ENCODE peak calls at places on chromosomes 1 and 21, in eight cellular contexts. One of them, this sample, is unnamed.

GRCh38 chr1:4000811-4001251 is 100.8 kb upstream of the C1orf174 start:
- DNase-seq in stimulated activated CD4-positive, alpha-beta T cell treated with anti-CD3 and anti-CD28 coated beads, Interleukin-15, amount 100 ng/mL, for 1 hour: no peak
- DNase-seq in psoas muscle: no peak
- DNase-seq in RPMI8226: no peak
- DNase-seq in CD8-positive, alpha-beta T cell: no peak
- DNase-seq in activated naive CD4-positive, alpha-beta T cell treated with Interleukin-2 at 50 U/mL for 16 hours: no peak
- DNase-seq in AG09319: no peak
- DNase-seq in cerebellar cortex: no peak
- DNase-seq in this sample: no peak

GRCh38 chr1:170671629-170671963 is 7.7 kb downstream of the PRRX1 start:
- DNase-seq in cerebellar cortex: no peak
- DNase-seq in stimulated activated CD4-positive, alpha-beta T cell treated with anti-CD3 and anti-CD28 coated beads, Interleukin-15, amount 100 ng/mL, for 1 hour: no peak
- DNase-seq in CD8-positive, alpha-beta T cell: no peak
- DNase-seq in AG09319: no peak
- DNase-seq in psoas muscle: no peak
- DNase-seq in RPMI8226: no peak
- DNase-seq in activated naive CD4-positive, alpha-beta T cell treated with Interleukin-2 at 50 U/mL for 16 hours: no peak
- DNase-seq in this sample: no peak

GRCh38 chr21:19340303-19340702 is 936.7 kb upstream of the TMPRSS15 start:
- DNase-seq in psoas muscle: no peak
- DNase-seq in cerebellar cortex: peak
- DNase-seq in CD8-positive, alpha-beta T cell: no peak
- DNase-seq in AG09319: no peak
- DNase-seq in stimulated activated CD4-positive, alpha-beta T cell treated with anti-CD3 and anti-CD28 coated beads, Interleukin-15, amount 100 ng/mL, for 1 hour: no peak
- DNase-seq in RPMI8226: no peak
- DNase-seq in activated naive CD4-positive, alpha-beta T cell treated with Interleukin-2 at 50 U/mL for 16 hours: no peak
- DNase-seq in this sample: no peak

GRCh38 chr1:28766532-28767183 is 29.9 kb downstream of the YTHDF2 start:
- DNase-seq in AG09319: no peak
- DNase-seq in RPMI8226: no peak
- DNase-seq in cerebellar cortex: no peak
- DNase-seq in CD8-positive, alpha-beta T cell: no peak
- DNase-seq in activated naive CD4-positive, alpha-beta T cell treated with Interleukin-2 at 50 U/mL for 16 hours: no peak
- DNase-seq in psoas muscle: no peak
- DNase-seq in stimulated activated CD4-positive, alpha-beta T cell treated with anti-CD3 and anti-CD28 coated beads, Interleukin-15, amount 100 ng/mL, for 1 hour: no peak
- DNase-seq in this sample: no peak

GRCh38 chr1:37795340-37796110 is 1.9 kb downstream of the MANEAL start:
- DNase-seq in RPMI8226: peak
- DNase-seq in stimulated activated CD4-positive, alpha-beta T cell treated with anti-CD3 and anti-CD28 coated beads, Interleukin-15, amount 100 ng/mL, for 1 hour: peak
- DNase-seq in AG09319: no peak
- DNase-seq in activated naive CD4-positive, alpha-beta T cell treated with Interleukin-2 at 50 U/mL for 16 hours: peak
- DNase-seq in CD8-positive, alpha-beta T cell: peak
- DNase-seq in cerebellar cortex: no peak
- DNase-seq in psoas muscle: peak
- DNase-seq in this sample: no peak

GRCh38 chr1:201214886-201215285 is 24.3 kb downstream of the IGFN1 start:
- DNase-seq in activated naive CD4-positive, alpha-beta T cell treated with Interleukin-2 at 50 U/mL for 16 hours: no peak
- DNase-seq in stimulated activated CD4-positive, alpha-beta T cell treated with anti-CD3 and anti-CD28 coated beads, Interleukin-15, amount 100 ng/mL, for 1 hour: no peak
- DNase-seq in CD8-positive, alpha-beta T cell: no peak
- DNase-seq in psoas muscle: no peak
- DNase-seq in cerebellar cortex: no peak
- DNase-seq in AG09319: no peak
- DNase-seq in RPMI8226: no peak
- DNase-seq in this sample: no peak

GRCh38 chr1:10001016-10001665 is 4.1 kb downstream of the RBP7 start:
- DNase-seq in cerebellar cortex: no peak
- DNase-seq in stimulated activated CD4-positive, alpha-beta T cell treated with anti-CD3 and anti-CD28 coated beads, Interleukin-15, amount 100 ng/mL, for 1 hour: no peak
- DNase-seq in AG09319: no peak
- DNase-seq in psoas muscle: no peak
- DNase-seq in CD8-positive, alpha-beta T cell: no peak
- DNase-seq in activated naive CD4-positive, alpha-beta T cell treated with Interleukin-2 at 50 U/mL for 16 hours: no peak
- DNase-seq in RPMI8226: no peak
- DNase-seq in this sample: no peak

GRCh38 chr1:115428262-115428661 is 90.2 kb upstream of the NGF start:
- DNase-seq in AG09319: no peak
- DNase-seq in RPMI8226: no peak
- DNase-seq in activated naive CD4-positive, alpha-beta T cell treated with Interleukin-2 at 50 U/mL for 16 hours: no peak
- DNase-seq in psoas muscle: no peak
- DNase-seq in cerebellar cortex: no peak
- DNase-seq in stimulated activated CD4-positive, alpha-beta T cell treated with anti-CD3 and anti-CD28 coated beads, Interleukin-15, amount 100 ng/mL, for 1 hour: no peak
- DNase-seq in CD8-positive, alpha-beta T cell: no peak
- DNase-seq in this sample: no peak

GRCh38 chr1:11790880-11791715 is 14.7 kb downstream of the MTHFR start:
- DNase-seq in psoas muscle: peak
- DNase-seq in AG09319: peak
- DNase-seq in cerebellar cortex: peak
- DNase-seq in activated naive CD4-positive, alpha-beta T cell treated with Interleukin-2 at 50 U/mL for 16 hours: no peak
- DNase-seq in CD8-positive, alpha-beta T cell: no peak
- DNase-seq in RPMI8226: peak
- DNase-seq in stimulated activated CD4-positive, alpha-beta T cell treated with anti-CD3 and anti-CD28 coated beads, Interleukin-15, amount 100 ng/mL, for 1 hour: no peak
- DNase-seq in this sample: peak

GRCh38 chr1:54253480-54253879 is 53.5 kb downstream of the MRPL37 start:
- DNase-seq in psoas muscle: peak
- DNase-seq in AG09319: no peak
- DNase-seq in stimulated activated CD4-positive, alpha-beta T cell treated with anti-CD3 and anti-CD28 coated beads, Interleukin-15, amount 100 ng/mL, for 1 hour: no peak
- DNase-seq in activated naive CD4-positive, alpha-beta T cell treated with Interleukin-2 at 50 U/mL for 16 hours: no peak
- DNase-seq in cerebellar cortex: no peak
- DNase-seq in CD8-positive, alpha-beta T cell: no peak
- DNase-seq in RPMI8226: no peak
- DNase-seq in this sample: no peak

GRCh38 chr1:112196731-112197130 is 199.3 kb upstream of the CTTNBP2NL start:
- DNase-seq in psoas muscle: no peak
- DNase-seq in AG09319: no peak
- DNase-seq in RPMI8226: no peak
- DNase-seq in cerebellar cortex: no peak
- DNase-seq in stimulated activated CD4-positive, alpha-beta T cell treated with anti-CD3 and anti-CD28 coated beads, Interleukin-15, amount 100 ng/mL, for 1 hour: no peak
- DNase-seq in CD8-positive, alpha-beta T cell: no peak
- DNase-seq in activated naive CD4-positive, alpha-beta T cell treated with Interleukin-2 at 50 U/mL for 16 hours: no peak
- DNase-seq in this sample: no peak

GRCh38 chr1:217919683-217920502 is 288.7 kb downstream of the SPATA17 start:
- DNase-seq in RPMI8226: no peak
- DNase-seq in AG09319: no peak
- DNase-seq in CD8-positive, alpha-beta T cell: no peak
- DNase-seq in stimulated activated CD4-positive, alpha-beta T cell treated with anti-CD3 and anti-CD28 coated beads, Interleukin-15, amount 100 ng/mL, for 1 hour: no peak
- DNase-seq in psoas muscle: no peak
- DNase-seq in activated naive CD4-positive, alpha-beta T cell treated with Interleukin-2 at 50 U/mL for 16 hours: no peak
- DNase-seq in cerebellar cortex: no peak
- DNase-seq in this sample: no peak

GRCh38 chr1:167059045-167059728 is 31.0 kb downstream of the GPA33 start:
- DNase-seq in stimulated activated CD4-positive, alpha-beta T cell treated with anti-CD3 and anti-CD28 coated beads, Interleukin-15, amount 100 ng/mL, for 1 hour: peak
- DNase-seq in activated naive CD4-positive, alpha-beta T cell treated with Interleukin-2 at 50 U/mL for 16 hours: peak
- DNase-seq in AG09319: peak
- DNase-seq in RPMI8226: peak
- DNase-seq in psoas muscle: peak
- DNase-seq in cerebellar cortex: peak
- DNase-seq in CD8-positive, alpha-beta T cell: peak
- DNase-seq in this sample: no peak

GRCh38 chr1:245168921-245169320 is 14.1 kb downstream of the KIF26B start:
- DNase-seq in cerebellar cortex: no peak
- DNase-seq in activated naive CD4-positive, alpha-beta T cell treated with Interleukin-2 at 50 U/mL for 16 hours: no peak
- DNase-seq in AG09319: no peak
- DNase-seq in RPMI8226: no peak
- DNase-seq in psoas muscle: no peak
- DNase-seq in stimulated activated CD4-positive, alpha-beta T cell treated with anti-CD3 and anti-CD28 coated beads, Interleukin-15, amount 100 ng/mL, for 1 hour: no peak
- DNase-seq in CD8-positive, alpha-beta T cell: no peak
- DNase-seq in this sample: no peak

GRCh38 chr1:168717906-168718891 is 10.8 kb downstream of the DPT start:
- DNase-seq in AG09319: no peak
- DNase-seq in activated naive CD4-positive, alpha-beta T cell treated with Interleukin-2 at 50 U/mL for 16 hours: no peak
- DNase-seq in stimulated activated CD4-positive, alpha-beta T cell treated with anti-CD3 and anti-CD28 coated beads, Interleukin-15, amount 100 ng/mL, for 1 hour: no peak
- DNase-seq in CD8-positive, alpha-beta T cell: no peak
- DNase-seq in psoas muscle: no peak
- DNase-seq in RPMI8226: no peak
- DNase-seq in cerebellar cortex: no peak
- DNase-seq in this sample: no peak

GRCh38 chr1:121418369-121419049 is 233.7 kb downstream of the SRGAP2C start:
- DNase-seq in AG09319: no peak
- DNase-seq in activated naive CD4-positive, alpha-beta T cell treated with Interleukin-2 at 50 U/mL for 16 hours: no peak
- DNase-seq in RPMI8226: no peak
- DNase-seq in cerebellar cortex: peak
- DNase-seq in CD8-positive, alpha-beta T cell: no peak
- DNase-seq in psoas muscle: no peak
- DNase-seq in stimulated activated CD4-positive, alpha-beta T cell treated with anti-CD3 and anti-CD28 coated beads, Interleukin-15, amount 100 ng/mL, for 1 hour: no peak
- DNase-seq in this sample: no peak

GRCh38 chr1:21568809-21569385 is 59.7 kb downstream of the ALPL start:
- DNase-seq in AG09319: no peak
- DNase-seq in CD8-positive, alpha-beta T cell: no peak
- DNase-seq in activated naive CD4-positive, alpha-beta T cell treated with Interleukin-2 at 50 U/mL for 16 hours: no peak
- DNase-seq in psoas muscle: no peak
- DNase-seq in RPMI8226: no peak
- DNase-seq in cerebellar cortex: no peak
- DNase-seq in stimulated activated CD4-positive, alpha-beta T cell treated with anti-CD3 and anti-CD28 coated beads, Interleukin-15, amount 100 ng/mL, for 1 hour: no peak
- DNase-seq in this sample: no peak

GRCh38 chr1:66436378-66437135 is 97.4 kb upstream of the SGIP1 start:
- DNase-seq in AG09319: peak
- DNase-seq in RPMI8226: peak
- DNase-seq in activated naive CD4-positive, alpha-beta T cell treated with Interleukin-2 at 50 U/mL for 16 hours: peak
- DNase-seq in cerebellar cortex: no peak
- DNase-seq in CD8-positive, alpha-beta T cell: peak
- DNase-seq in psoas muscle: no peak
- DNase-seq in stimulated activated CD4-positive, alpha-beta T cell treated with anti-CD3 and anti-CD28 coated beads, Interleukin-15, amount 100 ng/mL, for 1 hour: peak
- DNase-seq in this sample: no peak

GRCh38 chr1:222404710-222405109 is 143.2 kb downstream of the HHIPL2 start:
- DNase-seq in activated naive CD4-positive, alpha-beta T cell treated with Interleukin-2 at 50 U/mL for 16 hours: no peak
- DNase-seq in cerebellar cortex: no peak
- DNase-seq in stimulated activated CD4-positive, alpha-beta T cell treated with anti-CD3 and anti-CD28 coated beads, Interleukin-15, amount 100 ng/mL, for 1 hour: no peak
- DNase-seq in RPMI8226: no peak
- DNase-seq in AG09319: no peak
- DNase-seq in CD8-positive, alpha-beta T cell: no peak
- DNase-seq in psoas muscle: no peak
- DNase-seq in this sample: no peak

GRCh38 chr1:213123532-213123931 is 72.5 kb downstream of the RPS6KC1 start:
- DNase-seq in stimulated activated CD4-positive, alpha-beta T cell treated with anti-CD3 and anti-CD28 coated beads, Interleukin-15, amount 100 ng/mL, for 1 hour: no peak
- DNase-seq in activated naive CD4-positive, alpha-beta T cell treated with Interleukin-2 at 50 U/mL for 16 hours: no peak
- DNase-seq in AG09319: no peak
- DNase-seq in RPMI8226: no peak
- DNase-seq in psoas muscle: no peak
- DNase-seq in CD8-positive, alpha-beta T cell: no peak
- DNase-seq in cerebellar cortex: no peak
- DNase-seq in this sample: no peak

GRCh38 chr1:118298397-118298796 is 113.4 kb upstream of the SPAG17 start:
- DNase-seq in RPMI8226: no peak
- DNase-seq in activated naive CD4-positive, alpha-beta T cell treated with Interleukin-2 at 50 U/mL for 16 hours: no peak
- DNase-seq in AG09319: no peak
- DNase-seq in cerebellar cortex: no peak
- DNase-seq in stimulated activated CD4-positive, alpha-beta T cell treated with anti-CD3 and anti-CD28 coated beads, Interleukin-15, amount 100 ng/mL, for 1 hour: no peak
- DNase-seq in psoas muscle: peak
- DNase-seq in CD8-positive, alpha-beta T cell: no peak
- DNase-seq in this sample: no peak

GRCh38 chr1:223421676-223422075 is 28.5 kb downstream of the CCDC185 start:
- DNase-seq in cerebellar cortex: no peak
- DNase-seq in activated naive CD4-positive, alpha-beta T cell treated with Interleukin-2 at 50 U/mL for 16 hours: no peak
- DNase-seq in psoas muscle: no peak
- DNase-seq in RPMI8226: no peak
- DNase-seq in CD8-positive, alpha-beta T cell: no peak
- DNase-seq in stimulated activated CD4-positive, alpha-beta T cell treated with anti-CD3 and anti-CD28 coated beads, Interleukin-15, amount 100 ng/mL, for 1 hour: no peak
- DNase-seq in AG09319: no peak
- DNase-seq in this sample: no peak

GRCh38 chr21:46424621-46425020 is 34.1 kb upstream of the DIP2A start:
- DNase-seq in cerebellar cortex: no peak
- DNase-seq in activated naive CD4-positive, alpha-beta T cell treated with Interleukin-2 at 50 U/mL for 16 hours: no peak
- DNase-seq in AG09319: no peak
- DNase-seq in CD8-positive, alpha-beta T cell: peak
- DNase-seq in psoas muscle: no peak
- DNase-seq in stimulated activated CD4-positive, alpha-beta T cell treated with anti-CD3 and anti-CD28 coated beads, Interleukin-15, amount 100 ng/mL, for 1 hour: no peak
- DNase-seq in RPMI8226: no peak
- DNase-seq in this sample: no peak

GRCh38 chr1:226671268-226671667 is 67.8 kb downstream of the ITPKB start:
- DNase-seq in activated naive CD4-positive, alpha-beta T cell treated with Interleukin-2 at 50 U/mL for 16 hours: no peak
- DNase-seq in psoas muscle: no peak
- DNase-seq in stimulated activated CD4-positive, alpha-beta T cell treated with anti-CD3 and anti-CD28 coated beads, Interleukin-15, amount 100 ng/mL, for 1 hour: no peak
- DNase-seq in AG09319: no peak
- DNase-seq in CD8-positive, alpha-beta T cell: no peak
- DNase-seq in RPMI8226: no peak
- DNase-seq in cerebellar cortex: no peak
- DNase-seq in this sample: no peak

GRCh38 chr1:50048791-50049190 is 25.0 kb upstream of the AGBL4 start:
- DNase-seq in RPMI8226: no peak
- DNase-seq in cerebellar cortex: no peak
- DNase-seq in CD8-positive, alpha-beta T cell: no peak
- DNase-seq in stimulated activated CD4-positive, alpha-beta T cell treated with anti-CD3 and anti-CD28 coated beads, Interleukin-15, amount 100 ng/mL, for 1 hour: no peak
- DNase-seq in psoas muscle: no peak
- DNase-seq in activated naive CD4-positive, alpha-beta T cell treated with Interleukin-2 at 50 U/mL for 16 hours: no peak
- DNase-seq in AG09319: no peak
- DNase-seq in this sample: no peak

GRCh38 chr1:108916788-108917187 is 40.0 kb downstream of the GPSM2 start:
- DNase-seq in stimulated activated CD4-positive, alpha-beta T cell treated with anti-CD3 and anti-CD28 coated beads, Interleukin-15, amount 100 ng/mL, for 1 hour: no peak
- DNase-seq in activated naive CD4-positive, alpha-beta T cell treated with Interleukin-2 at 50 U/mL for 16 hours: no peak
- DNase-seq in RPMI8226: no peak
- DNase-seq in cerebellar cortex: no peak
- DNase-seq in psoas muscle: no peak
- DNase-seq in AG09319: no peak
- DNase-seq in CD8-positive, alpha-beta T cell: no peak
- DNase-seq in this sample: no peak

GRCh38 chr1:234970371-234970730 is 158.3 kb downstream of the TOMM20 start:
- DNase-seq in cerebellar cortex: no peak
- DNase-seq in stimulated activated CD4-positive, alpha-beta T cell treated with anti-CD3 and anti-CD28 coated beads, Interleukin-15, amount 100 ng/mL, for 1 hour: no peak
- DNase-seq in psoas muscle: no peak
- DNase-seq in activated naive CD4-positive, alpha-beta T cell treated with Interleukin-2 at 50 U/mL for 16 hours: no peak
- DNase-seq in RPMI8226: no peak
- DNase-seq in CD8-positive, alpha-beta T cell: no peak
- DNase-seq in AG09319: no peak
- DNase-seq in this sample: no peak

GRCh38 chr21:46554431-46555224 is 50.3 kb downstream of the S100B start:
- DNase-seq in psoas muscle: no peak
- DNase-seq in activated naive CD4-positive, alpha-beta T cell treated with Interleukin-2 at 50 U/mL for 16 hours: no peak
- DNase-seq in AG09319: no peak
- DNase-seq in cerebellar cortex: no peak
- DNase-seq in stimulated activated CD4-positive, alpha-beta T cell treated with anti-CD3 and anti-CD28 coated beads, Interleukin-15, amount 100 ng/mL, for 1 hour: no peak
- DNase-seq in CD8-positive, alpha-beta T cell: no peak
- DNase-seq in RPMI8226: no peak
- DNase-seq in this sample: no peak

GRCh38 chr1:41447995-41448770 is 36.3 kb downstream of the EDN2 start:
- DNase-seq in activated naive CD4-positive, alpha-beta T cell treated with Interleukin-2 at 50 U/mL for 16 hours: no peak
- DNase-seq in CD8-positive, alpha-beta T cell: no peak
- DNase-seq in stimulated activated CD4-positive, alpha-beta T cell treated with anti-CD3 and anti-CD28 coated beads, Interleukin-15, amount 100 ng/mL, for 1 hour: no peak
- DNase-seq in AG09319: no peak
- DNase-seq in psoas muscle: no peak
- DNase-seq in RPMI8226: no peak
- DNase-seq in cerebellar cortex: no peak
- DNase-seq in this sample: no peak

GRCh38 chr21:44365251-44365966 is 12.0 kb downstream of the TRPM2 start:
- DNase-seq in AG09319: no peak
- DNase-seq in CD8-positive, alpha-beta T cell: no peak
- DNase-seq in cerebellar cortex: no peak
- DNase-seq in RPMI8226: no peak
- DNase-seq in activated naive CD4-positive, alpha-beta T cell treated with Interleukin-2 at 50 U/mL for 16 hours: no peak
- DNase-seq in stimulated activated CD4-positive, alpha-beta T cell treated with anti-CD3 and anti-CD28 coated beads, Interleukin-15, amount 100 ng/mL, for 1 hour: no peak
- DNase-seq in psoas muscle: no peak
- DNase-seq in this sample: no peak

GRCh38 chr1:109904105-109904817 is 6.4 kb upstream of the CSF1 start:
- DNase-seq in cerebellar cortex: peak
- DNase-seq in activated naive CD4-positive, alpha-beta T cell treated with Interleukin-2 at 50 U/mL for 16 hours: no peak
- DNase-seq in AG09319: no peak
- DNase-seq in stimulated activated CD4-positive, alpha-beta T cell treated with anti-CD3 and anti-CD28 coated beads, Interleukin-15, amount 100 ng/mL, for 1 hour: no peak
- DNase-seq in RPMI8226: no peak
- DNase-seq in psoas muscle: peak
- DNase-seq in CD8-positive, alpha-beta T cell: no peak
- DNase-seq in this sample: no peak

GRCh38 chr1:116954450-116954849 is 44.7 kb downstream of the PTGFRN start:
- DNase-seq in RPMI8226: no peak
- DNase-seq in psoas muscle: no peak
- DNase-seq in activated naive CD4-positive, alpha-beta T cell treated with Interleukin-2 at 50 U/mL for 16 hours: no peak
- DNase-seq in AG09319: no peak
- DNase-seq in cerebellar cortex: no peak
- DNase-seq in stimulated activated CD4-positive, alpha-beta T cell treated with anti-CD3 and anti-CD28 coated beads, Interleukin-15, amount 100 ng/mL, for 1 hour: no peak
- DNase-seq in CD8-positive, alpha-beta T cell: no peak
- DNase-seq in this sample: no peak

GRCh38 chr1:6445062-6445763 is 20.6 kb downstream of the ESPN start:
- DNase-seq in RPMI8226: peak
- DNase-seq in CD8-positive, alpha-beta T cell: peak
- DNase-seq in stimulated activated CD4-positive, alpha-beta T cell treated with anti-CD3 and anti-CD28 coated beads, Interleukin-15, amount 100 ng/mL, for 1 hour: no peak
- DNase-seq in cerebellar cortex: peak
- DNase-seq in psoas muscle: no peak
- DNase-seq in activated naive CD4-positive, alpha-beta T cell treated with Interleukin-2 at 50 U/mL for 16 hours: peak
- DNase-seq in AG09319: no peak
- DNase-seq in this sample: peak

GRCh38 chr21:34126691-34127090 is 53.3 kb downstream of the MRPS6 start:
- DNase-seq in psoas muscle: no peak
- DNase-seq in cerebellar cortex: no peak
- DNase-seq in AG09319: no peak
- DNase-seq in CD8-positive, alpha-beta T cell: no peak
- DNase-seq in RPMI8226: no peak
- DNase-seq in stimulated activated CD4-positive, alpha-beta T cell treated with anti-CD3 and anti-CD28 coated beads, Interleukin-15, amount 100 ng/mL, for 1 hour: no peak
- DNase-seq in activated naive CD4-positive, alpha-beta T cell treated with Interleukin-2 at 50 U/mL for 16 hours: no peak
- DNase-seq in this sample: no peak

This sample was measured in cerebellum.